ENCODE peak calls at places on chromosomes 16 and 17, in six cellular contexts. One of them, this sample, is unnamed.

GRCh38 chr16:23448392-23448791 is 4.6 kb downstream of the COG7 start:
- DNase-seq in NCI-H748 treated with DMSO at 0.1 percent for 48 hours: no peak
- DNase-seq in lower leg skin: no peak
- DNase-seq in mucosa of gallbladder: no peak
- DNase-seq in SJSA1: no peak
- DNase-seq in cardiac septum: no peak
- DNase-seq in this sample: no peak

GRCh38 chr17:74296548-74296936 is 22.5 kb downstream of the DNAI2 start:
- DNase-seq in NCI-H748 treated with DMSO at 0.1 percent for 48 hours: no peak
- DNase-seq in lower leg skin: no peak
- DNase-seq in mucosa of gallbladder: peak
- DNase-seq in SJSA1: no peak
- DNase-seq in cardiac septum: no peak
- DNase-seq in this sample: peak

GRCh38 chr16:89295071-89295900 is 77.8 kb downstream of the ZNF778 start:
- DNase-seq in NCI-H748 treated with DMSO at 0.1 percent for 48 hours: no peak
- DNase-seq in lower leg skin: no peak
- DNase-seq in mucosa of gallbladder: no peak
- DNase-seq in SJSA1: no peak
- DNase-seq in cardiac septum: no peak
- DNase-seq in this sample: no peak

GRCh38 chr17:57940653-57941329 is 14.4 kb downstream of the CUEDC1 start:
- DNase-seq in NCI-H748 treated with DMSO at 0.1 percent for 48 hours: no peak
- DNase-seq in lower leg skin: no peak
- DNase-seq in mucosa of gallbladder: no peak
- DNase-seq in SJSA1: no peak
- DNase-seq in cardiac septum: no peak
- DNase-seq in this sample: no peak

GRCh38 chr16:4944333-4945281 is 7.7 kb upstream of the PPL start:
- DNase-seq in NCI-H748 treated with DMSO at 0.1 percent for 48 hours: peak
- DNase-seq in lower leg skin: peak
- DNase-seq in mucosa of gallbladder: peak
- DNase-seq in SJSA1: peak
- DNase-seq in cardiac septum: peak
- DNase-seq in this sample: peak

GRCh38 chr16:66774981-66775380 is 23.6 kb upstream of the DYNC1LI2 start:
- DNase-seq in NCI-H748 treated with DMSO at 0.1 percent for 48 hours: no peak
- DNase-seq in lower leg skin: no peak
- DNase-seq in mucosa of gallbladder: no peak
- DNase-seq in SJSA1: no peak
- DNase-seq in cardiac septum: no peak
- DNase-seq in this sample: no peak

GRCh38 chr16:81645303-81645702 is 133.8 kb upstream of the PLCG2 start:
- DNase-seq in NCI-H748 treated with DMSO at 0.1 percent for 48 hours: peak
- DNase-seq in lower leg skin: peak
- DNase-seq in mucosa of gallbladder: peak
- DNase-seq in SJSA1: peak
- DNase-seq in cardiac septum: no peak
- DNase-seq in this sample: peak

GRCh38 chr17:44378171-44378705 is 11.2 kb downstream of the ITGA2B start:
- DNase-seq in NCI-H748 treated with DMSO at 0.1 percent for 48 hours: no peak
- DNase-seq in lower leg skin: no peak
- DNase-seq in mucosa of gallbladder: no peak
- DNase-seq in SJSA1: no peak
- DNase-seq in cardiac septum: no peak
- DNase-seq in this sample: no peak

GRCh38 chr17:18041776-18042175 is 2.6 kb downstream of the GID4 start:
- DNase-seq in NCI-H748 treated with DMSO at 0.1 percent for 48 hours: no peak
- DNase-seq in lower leg skin: no peak
- DNase-seq in mucosa of gallbladder: no peak
- DNase-seq in SJSA1: no peak
- DNase-seq in cardiac septum: no peak
- DNase-seq in this sample: no peak

GRCh38 chr17:41635121-41636097 is 11.0 kb upstream of the KRT17 start:
- DNase-seq in NCI-H748 treated with DMSO at 0.1 percent for 48 hours: no peak
- DNase-seq in lower leg skin: no peak
- DNase-seq in mucosa of gallbladder: peak
- DNase-seq in SJSA1: peak
- DNase-seq in cardiac septum: no peak
- DNase-seq in this sample: peak